ENCODE peak calls at places on chromosomes 5 and 9, in ten cellular contexts. One of them, this sample, is unnamed.
A peak's percentile ranks its signal among the peaks of the same experiment; 100 is the strongest.

GRCh38 chr5:96256795-96257470 is 176.1 kb downstream of the PCSK1 start:
- DNase-seq in A673: peak; percentile 84
- DNase-seq in GM12865: peak; percentile 70
- DNase-seq in BJ: no peak
- DNase-seq in fibroblast of pulmonary artery: peak; percentile 83
- DNase-seq in psoas muscle: no peak
- DNase-seq in H1: no peak
- DNase-seq in epithelial cell of proximal tubule: no peak
- DNase-seq in choroid plexus epithelial cell: peak; percentile 79
- DNase-seq in fibroblast of mammary gland: peak; percentile 97
- DNase-seq in this sample: peak; percentile 28

GRCh38 chr5:4963265-4963664 is 176.9 kb upstream of the ADAMTS16 start:
- DNase-seq in GM12865: no peak
- DNase-seq in A673: no peak
- DNase-seq in H1: no peak
- DNase-seq in fibroblast of mammary gland: no peak
- DNase-seq in choroid plexus epithelial cell: no peak
- DNase-seq in fibroblast of pulmonary artery: no peak
- DNase-seq in psoas muscle: no peak
- DNase-seq in BJ: no peak
- DNase-seq in epithelial cell of proximal tubule: no peak
- DNase-seq in this sample: no peak

GRCh38 chr5:107696511-107696910 is 25.8 kb upstream of the EFNA5 start:
- DNase-seq in H1: no peak
- DNase-seq in choroid plexus epithelial cell: no peak
- DNase-seq in A673: no peak
- DNase-seq in psoas muscle: no peak
- DNase-seq in GM12865: no peak
- DNase-seq in fibroblast of pulmonary artery: no peak
- DNase-seq in fibroblast of mammary gland: no peak
- DNase-seq in BJ: no peak
- DNase-seq in epithelial cell of proximal tubule: no peak
- DNase-seq in this sample: no peak

GRCh38 chr9:4297151-4297794 is 2.6 kb downstream of the GLIS3 start:
- DNase-seq in fibroblast of mammary gland: peak; percentile 95
- DNase-seq in choroid plexus epithelial cell: peak; percentile 93
- DNase-seq in H1: peak; percentile 86
- DNase-seq in A673: peak; percentile 87
- DNase-seq in epithelial cell of proximal tubule: no peak
- DNase-seq in psoas muscle: peak; percentile 81
- DNase-seq in BJ: no peak
- DNase-seq in GM12865: peak; percentile 72
- DNase-seq in fibroblast of pulmonary artery: peak; percentile 91
- DNase-seq in this sample: no peak

GRCh38 chr5:130874861-130875419 is 290.1 kb downstream of the HINT1 start:
- DNase-seq in fibroblast of pulmonary artery: no peak
- DNase-seq in BJ: no peak
- DNase-seq in GM12865: no peak
- DNase-seq in A673: no peak
- DNase-seq in choroid plexus epithelial cell: no peak
- DNase-seq in H1: no peak
- DNase-seq in epithelial cell of proximal tubule: no peak
- DNase-seq in psoas muscle: no peak
- DNase-seq in fibroblast of mammary gland: peak; percentile 71
- DNase-seq in this sample: no peak

GRCh38 chr9:12794024-12794799 is 19.4 kb downstream of the LURAP1L start:
- DNase-seq in psoas muscle: no peak
- DNase-seq in fibroblast of mammary gland: peak; percentile 77
- DNase-seq in BJ: no peak
- DNase-seq in epithelial cell of proximal tubule: no peak
- DNase-seq in H1: no peak
- DNase-seq in fibroblast of pulmonary artery: peak; percentile 56
- DNase-seq in choroid plexus epithelial cell: peak; percentile 64
- DNase-seq in A673: no peak
- DNase-seq in GM12865: no peak
- DNase-seq in this sample: no peak

GRCh38 chr9:130198501-130199179 is 26.4 kb downstream of the NCS1 start:
- DNase-seq in choroid plexus epithelial cell: no peak
- DNase-seq in fibroblast of mammary gland: no peak
- DNase-seq in epithelial cell of proximal tubule: no peak
- DNase-seq in A673: no peak
- DNase-seq in H1: no peak
- DNase-seq in fibroblast of pulmonary artery: no peak
- DNase-seq in psoas muscle: no peak
- DNase-seq in GM12865: no peak
- DNase-seq in BJ: no peak
- DNase-seq in this sample: no peak

GRCh38 chr5:24208540-24209141 is 436.1 kb downstream of the CDH10 start:
- DNase-seq in fibroblast of pulmonary artery: no peak
- DNase-seq in BJ: no peak
- DNase-seq in GM12865: no peak
- DNase-seq in choroid plexus epithelial cell: no peak
- DNase-seq in psoas muscle: no peak
- DNase-seq in A673: peak; percentile 60
- DNase-seq in epithelial cell of proximal tubule: no peak
- DNase-seq in H1: peak; percentile 51
- DNase-seq in fibroblast of mammary gland: no peak
- DNase-seq in this sample: no peak

GRCh38 chr5:31663519-31663918 is 24.6 kb downstream of the PDZD2 start:
- DNase-seq in BJ: no peak
- DNase-seq in A673: no peak
- DNase-seq in H1: no peak
- DNase-seq in fibroblast of pulmonary artery: peak; percentile 3
- DNase-seq in psoas muscle: no peak
- DNase-seq in GM12865: no peak
- DNase-seq in fibroblast of mammary gland: peak; percentile 86
- DNase-seq in epithelial cell of proximal tubule: no peak
- DNase-seq in choroid plexus epithelial cell: no peak
- DNase-seq in this sample: no peak

GRCh38 chr5:14039063-14039462 is 94.6 kb upstream of the DNAH5 start:
- DNase-seq in fibroblast of mammary gland: peak; percentile 76
- DNase-seq in H1: no peak
- DNase-seq in epithelial cell of proximal tubule: no peak
- DNase-seq in psoas muscle: no peak
- DNase-seq in A673: no peak
- DNase-seq in BJ: no peak
- DNase-seq in fibroblast of pulmonary artery: peak; percentile 71
- DNase-seq in choroid plexus epithelial cell: no peak
- DNase-seq in GM12865: no peak
- DNase-seq in this sample: no peak

GRCh38 chr5:135030123-135030517 is 3.9 kb downstream of the PITX1 start:
- DNase-seq in H1: no peak
- DNase-seq in epithelial cell of proximal tubule: no peak
- DNase-seq in psoas muscle: peak; percentile 48
- DNase-seq in A673: no peak
- DNase-seq in BJ: no peak
- DNase-seq in choroid plexus epithelial cell: no peak
- DNase-seq in GM12865: no peak
- DNase-seq in fibroblast of pulmonary artery: no peak
- DNase-seq in fibroblast of mammary gland: no peak
- DNase-seq in this sample: no peak
- H3K4me3 ChIP-seq in H1: no peak overlapping the region
- H3K4me3 ChIP-seq in epithelial cell of proximal tubule: no peak overlapping the region
- H3K4me3 ChIP-seq in psoas muscle: peak overlapping the region; percentile 85
- H3K4me3 ChIP-seq in A673: no peak overlapping the region
- H3K4me3 ChIP-seq in BJ: no peak overlapping the region
- H3K4me3 ChIP-seq in choroid plexus epithelial cell: no peak overlapping the region
- H3K4me3 ChIP-seq in GM12865: no peak overlapping the region
- H3K4me3 ChIP-seq in fibroblast of pulmonary artery: no peak overlapping the region
- H3K4me3 ChIP-seq in fibroblast of mammary gland: no peak overlapping the region
- H3K4me3 ChIP-seq in this sample: no peak overlapping the region

DNA sequence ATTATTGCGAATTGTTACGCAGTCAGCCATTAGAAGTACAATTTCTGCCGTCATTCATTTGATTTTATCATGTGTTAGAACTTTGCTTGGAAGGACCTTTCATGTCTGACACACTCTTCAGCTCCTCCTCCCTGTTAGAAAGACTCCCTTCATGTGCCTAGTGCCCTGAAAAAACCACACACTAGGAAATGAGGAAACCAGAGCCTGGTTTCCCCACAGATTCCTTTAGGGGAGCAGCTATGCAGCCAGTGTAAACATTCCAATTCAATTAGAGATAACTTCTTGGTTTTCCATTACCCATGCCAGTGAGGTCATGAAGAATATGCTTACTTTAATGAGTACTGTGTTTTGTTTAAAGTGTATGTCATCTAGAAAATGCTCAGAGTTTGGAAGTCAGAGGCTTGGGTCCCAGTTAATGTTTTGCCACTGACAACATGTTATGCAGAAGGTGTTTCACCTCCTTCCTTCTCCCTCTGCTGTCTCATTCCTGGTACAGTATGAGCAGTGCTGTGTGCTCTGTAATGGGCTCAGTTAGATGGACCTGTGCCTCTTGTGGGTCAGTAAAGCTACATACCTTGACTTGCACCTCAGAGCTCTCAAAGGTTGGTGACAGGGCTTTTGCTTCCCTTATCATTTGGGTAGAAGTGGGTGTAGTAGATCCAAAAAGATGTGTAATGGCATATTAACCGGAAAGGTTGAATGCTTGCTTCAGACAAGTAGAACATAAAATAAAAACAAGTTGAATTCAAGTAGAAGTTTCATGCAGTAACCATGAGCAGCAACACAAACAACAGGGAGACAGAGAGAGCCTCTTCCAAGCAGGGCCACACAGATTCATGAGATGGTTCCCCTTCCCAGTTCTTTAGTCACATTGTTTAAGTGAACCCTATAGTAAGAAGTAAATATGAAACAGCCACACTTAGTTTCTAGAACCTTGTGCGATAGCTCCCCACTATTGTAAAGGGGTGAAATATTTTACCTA is 52.6 kb upstream of the TNFAIP8 start:
- DNase-seq in choroid plexus epithelial cell: peak; percentile 96
- DNase-seq in psoas muscle: no peak
- DNase-seq in BJ: peak; percentile 95
- DNase-seq in fibroblast of pulmonary artery: peak; percentile 93
- DNase-seq in A673: no peak
- DNase-seq in epithelial cell of proximal tubule: peak; percentile 100
- DNase-seq in fibroblast of mammary gland: peak; percentile 97
- DNase-seq in GM12865: no peak
- DNase-seq in H1: no peak
- DNase-seq in this sample: peak; percentile 95
- TF ChIP-seq CTCF in choroid plexus epithelial cell: peak; percentile 34
- TF ChIP-seq CTCF in psoas muscle: no peak
- TF ChIP-seq CTCF in BJ: peak; percentile 20
- TF ChIP-seq CTCF in fibroblast of pulmonary artery: no peak
- TF ChIP-seq CTCF in A673: no peak
- TF ChIP-seq CTCF in epithelial cell of proximal tubule: peak; percentile 52
- TF ChIP-seq CTCF in fibroblast of mammary gland: no peak
- TF ChIP-seq CTCF in GM12865: no peak
- TF ChIP-seq CTCF in H1: no peak
- TF ChIP-seq CTCF in this sample: no peak

GRCh38 chr5:38551020-38552017 is 5.1 kb downstream of the LIFR start:
- DNase-seq in fibroblast of pulmonary artery: peak; percentile 76
- DNase-seq in A673: peak; percentile 73
- DNase-seq in choroid plexus epithelial cell: peak; percentile 79
- DNase-seq in psoas muscle: no peak
- DNase-seq in fibroblast of mammary gland: peak; percentile 78
- DNase-seq in epithelial cell of proximal tubule: no peak
- DNase-seq in BJ: no peak
- DNase-seq in GM12865: no peak
- DNase-seq in H1: no peak
- DNase-seq in this sample: no peak
- H3K4me3 ChIP-seq in fibroblast of pulmonary artery: no peak overlapping the region
- H3K4me3 ChIP-seq in A673: no peak overlapping the region
- H3K4me3 ChIP-seq in choroid plexus epithelial cell: no peak overlapping the region
- H3K4me3 ChIP-seq in psoas muscle: peak overlapping the region; percentile 0
- H3K4me3 ChIP-seq in fibroblast of mammary gland: no peak overlapping the region
- H3K4me3 ChIP-seq in epithelial cell of proximal tubule: no peak overlapping the region
- H3K4me3 ChIP-seq in BJ: no peak overlapping the region
- H3K4me3 ChIP-seq in GM12865: no peak overlapping the region
- H3K4me3 ChIP-seq in H1: no peak overlapping the region
- H3K4me3 ChIP-seq in this sample: no peak overlapping the region

GRCh38 chr5:127216906-127217675 is 73.5 kb upstream of the MEGF10 start:
- DNase-seq in H1: no peak
- DNase-seq in A673: no peak
- DNase-seq in fibroblast of pulmonary artery: no peak
- DNase-seq in GM12865: no peak
- DNase-seq in BJ: no peak
- DNase-seq in psoas muscle: no peak
- DNase-seq in choroid plexus epithelial cell: no peak
- DNase-seq in fibroblast of mammary gland: no peak
- DNase-seq in epithelial cell of proximal tubule: no peak
- DNase-seq in this sample: no peak
- TF ChIP-seq CTCF in H1: peak; percentile 35
- TF ChIP-seq CTCF in A673: no peak
- TF ChIP-seq CTCF in fibroblast of pulmonary artery: no peak
- TF ChIP-seq CTCF in GM12865: no peak
- TF ChIP-seq CTCF in BJ: no peak
- TF ChIP-seq CTCF in psoas muscle: no peak
- TF ChIP-seq CTCF in choroid plexus epithelial cell: peak; percentile 17
- TF ChIP-seq CTCF in fibroblast of mammary gland: no peak
- TF ChIP-seq CTCF in epithelial cell of proximal tubule: no peak
- TF ChIP-seq CTCF in this sample: no peak

DNA sequence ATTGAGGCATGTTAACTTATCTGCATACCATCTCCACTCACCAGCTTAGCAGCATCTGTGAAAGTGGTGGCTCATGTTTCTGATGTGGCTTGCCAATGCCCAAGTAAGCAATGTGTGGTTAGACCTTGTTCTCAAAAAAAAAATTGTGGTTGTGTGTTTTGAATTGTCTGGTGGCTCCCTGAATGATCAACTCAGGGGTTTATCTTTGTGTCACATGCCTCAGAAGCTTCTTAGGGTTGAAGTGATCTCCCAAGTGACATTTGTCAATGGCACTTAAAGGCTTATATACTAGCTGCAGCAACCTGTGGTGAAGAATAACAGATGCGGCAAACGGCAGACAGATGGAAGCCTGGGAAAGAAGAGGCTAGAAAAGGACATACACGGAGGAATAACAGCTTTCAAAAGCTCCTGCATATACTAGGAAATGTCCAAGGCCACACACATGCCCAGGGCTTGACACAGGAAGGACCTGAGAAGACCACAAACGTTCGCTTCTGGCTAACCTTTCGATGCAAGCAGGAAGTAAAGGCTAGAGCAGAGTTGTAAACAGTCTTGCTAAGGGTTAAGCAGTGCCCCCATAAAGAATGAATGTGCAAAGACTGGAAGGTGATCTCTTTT is 42.2 kb upstream of the FSD1L start:
- DNase-seq in psoas muscle: no peak
- DNase-seq in BJ: no peak
- DNase-seq in A673: no peak
- DNase-seq in fibroblast of mammary gland: no peak
- DNase-seq in fibroblast of pulmonary artery: no peak
- DNase-seq in choroid plexus epithelial cell: peak; percentile 61
- DNase-seq in epithelial cell of proximal tubule: no peak
- DNase-seq in GM12865: peak; percentile 89
- DNase-seq in H1: no peak
- DNase-seq in this sample: no peak
- H3K4me3 ChIP-seq in psoas muscle: no peak overlapping the region
- H3K4me3 ChIP-seq in BJ: no peak overlapping the region
- H3K4me3 ChIP-seq in A673: no peak overlapping the region
- H3K4me3 ChIP-seq in fibroblast of mammary gland: no peak overlapping the region
- H3K4me3 ChIP-seq in fibroblast of pulmonary artery: no peak overlapping the region
- H3K4me3 ChIP-seq in choroid plexus epithelial cell: no peak overlapping the region
- H3K4me3 ChIP-seq in epithelial cell of proximal tubule: no peak overlapping the region
- H3K4me3 ChIP-seq in GM12865: peak overlapping the region; percentile 22
- H3K4me3 ChIP-seq in H1: no peak overlapping the region
- H3K4me3 ChIP-seq in this sample: no peak overlapping the region

This sample was measured in AG04449.